ENCODE peak calls at places on chromosomes 7 and 10, in five cellular contexts. P is activated T-cell treated with anti-CD3 and anti-CD28 coated beads for 48 hours; Y is endothelial cell of umbilical vein; H is activated CD8-positive, alpha-beta memory T cell treated with anti-CD3 and anti-CD28 coated beads for 48 hours; A is iPS-NIHi11. E is an unnamed sample.

GRCh38 chr7:782718-783449 is 49.4 kb upstream of the SUN1 start:
- DNase-seq in P (no peak), A (no peak), H (no peak), Y (no peak), E (no peak)

GRCh38 chr10:124739996-124740373 is 4.2 kb downstream of the FAM53B start:
- DNase-seq in Y (no peak), A (no peak), P (no peak), H (no peak), E (no peak)

GRCh38 chr7:149727541-149728476 is 45.6 kb downstream of the ZNF467 start:
- DNase-seq in P (no peak), A (no peak), Y (no peak), H (no peak), E (no peak)

GRCh38 chr7:137932881-137933269 is 69.0 kb downstream of the CREB3L2 start:
- DNase-seq in P (no peak), Y (peak; percentile 61), A (no peak), H (no peak), E (no peak)

GRCh38 chr10:70418229-70418628 is 14.3 kb downstream of the EIF4EBP2 start:
- DNase-seq in H (no peak), Y (no peak), P (no peak), A (no peak), E (no peak)

GRCh38 chr7:117908031-117908795 is 35.0 kb upstream of the CTTNBP2 start:
- DNase-seq in A (no peak), H (no peak), Y (no peak), P (no peak), E (no peak)

GRCh38 chr7:131235489-131236317 is 92.0 kb upstream of the MKLN1 start:
- DNase-seq in Y (peak; percentile 96), H (peak; percentile 37), P (peak; percentile 62), A (peak; percentile 18), E (peak; percentile 46)

GRCh38 chr7:150897502-150898474 is 45.5 kb downstream of the AOC1 start:
- DNase-seq in Y (no peak), P (peak; percentile 23), A (no peak), H (peak; percentile 31), E (no peak)

GRCh38 chr10:71582019-71582418 is 137.6 kb downstream of the C10orf105 start:
- DNase-seq in A (peak; percentile 71), Y (peak; percentile 34), H (no peak), P (no peak), E (no peak)

GRCh38 chr10:129467346-129468119 is 492 bp downstream of the MGMT start:
- DNase-seq in Y (peak; percentile 4), A (no peak), P (no peak), H (no peak), E (no peak)

GRCh38 chr10:61589547-61590243 is 73.0 kb upstream of the CABCOCO1 start:
- DNase-seq in Y (peak; percentile 78), H (no peak), P (no peak), A (no peak), E (no peak)

GRCh38 chr10:52216852-52217251 is 97.2 kb upstream of the DKK1 start:
- DNase-seq in H (no peak), P (no peak), Y (peak; percentile 82), A (no peak), E (no peak)

GRCh38 chr10:54800677-54801480 is at the start of gene PCDH15:
- DNase-seq in H (no peak), P (no peak), Y (peak; percentile 80), A (peak; percentile 45), E (peak; percentile 58)

GRCh38 chr7:140640727-140641531 is at the start of gene DENND2A:
- DNase-seq in Y (peak; percentile 20), P (no peak), H (no peak), A (peak; percentile 89), E (peak; percentile 39)

GRCh38 chr7:27175626-27176342 is 1.7 kb upstream of the HOXA10 start:
- DNase-seq in Y (peak; percentile 55), A (peak; percentile 10), P (no peak), H (no peak), E (no peak)

GRCh38 chr10:34489973-34490372 is 325.1 kb downstream of the PARD3 start:
- DNase-seq in A (no peak), P (no peak), H (no peak), Y (no peak), E (no peak)

GRCh38 chr7:99366646-99367045 is 7.9 kb upstream of the ARPC1B start:
- DNase-seq in Y (no peak), A (peak; percentile 45), P (no peak), H (no peak), E (no peak)

GRCh38 chr7:6172331-6173295 is 99.8 kb downstream of the CYTH3 start:
- DNase-seq in H (no peak), Y (no peak), P (no peak), A (peak; percentile 9), E (no peak)

GRCh38 chr7:541661-542060 is 22.0 kb upstream of the PDGFA start:
- DNase-seq in H (no peak), P (no peak), Y (no peak), A (no peak), E (no peak)

GRCh38 chr7:149811221-149811620 is 27.0 kb upstream of the ZNF862 start:
- DNase-seq in H (no peak), A (no peak), Y (no peak), P (no peak), E (no peak)

GRCh38 chr7:74570533-74571156 is 86.9 kb upstream of the GTF2I start:
- DNase-seq in P (no peak), H (no peak), A (no peak), Y (no peak), E (no peak)

GRCh38 chr10:72106154-72106849 is 18.0 kb upstream of the SPOCK2 start:
- DNase-seq in A (no peak), H (no peak), Y (no peak), P (no peak), E (no peak)

GRCh38 chr10:126014309-126014708 is 117.9 kb downstream of the FANK1 start:
- DNase-seq in Y (no peak), A (no peak), H (no peak), P (no peak), E (no peak)

GRCh38 chr10:80161321-80162084 is 29.0 kb downstream of the PLAC9 start:
- DNase-seq in Y (no peak), P (no peak), H (no peak), A (peak; percentile 42), E (no peak)

GRCh38 chr7:25216837-25217236 is 11.4 kb downstream of the NPVF start:
- DNase-seq in H (no peak), P (no peak), A (peak; percentile 28), Y (peak; percentile 60), E (no peak)

GRCh38 chr7:149261321-149261828 is 621 bp upstream of the ZNF783 start:
- DNase-seq in Y (no peak), P (no peak), A (no peak), H (no peak), E (no peak)

GRCh38 chr7:65216469-65216868 is 157.2 kb upstream of the ZNF92 start:
- DNase-seq in P (peak; percentile 32), Y (peak; percentile 36), A (peak; percentile 62), H (peak; percentile 14), E (no peak)

GRCh38 chr7:151968357-151968756 is 12.1 kb downstream of the GALNTL5 start:
- DNase-seq in P (no peak), A (no peak), Y (no peak), H (no peak), E (no peak)

GRCh38 chr7:146655928-146656797 is 539.6 kb downstream of the CNTNAP2 start:
- DNase-seq in P (no peak), H (no peak), Y (no peak), A (no peak), E (no peak)

GRCh38 chr10:75987610-75988009 is 556.2 kb downstream of the LRMDA start:
- DNase-seq in P (no peak), H (no peak), A (no peak), Y (no peak), E (no peak)

E was measured in occipital lobe.